ENCODE peak calls at places on chromosomes 16 and 17, in ten cellular contexts. A is AG04449; T is GM12892; O is ELR; B is stimulated activated CD4-positive, alpha-beta T cell treated with anti-CD3 and anti-CD28 coated beads, Interleukin-2, amount 100 ng/mL, for 48 hours; N is astrocyte of the cerebellum; X is head of caudate nucleus; J is thoracic aorta; D is DMS79; U is stimulated activated CD8-positive, alpha-beta memory T cell treated with anti-CD3 and anti-CD28 coated beads, Interleukin-4, amount 100 ng/mL, for 1 hour. G is an unnamed sample.

GRCh38 chr17:78838574-78839005 is 2.0 kb downstream of the USP36 start:
- DNase-seq in U (no peak), N (no peak), X (no peak), J (no peak), D (no peak), T (no peak), O (no peak), B (no peak), A (no peak), G (no peak)

GRCh38 chr17:3983945-3984484 is 19.8 kb upstream of the ATP2A3 start:
- DNase-seq in N (no peak), T (no peak), A (no peak), J (no peak), U (no peak), D (no peak), X (no peak), O (peak), B (no peak), G (no peak)

GRCh38 chr16:54466233-54466632 is 179.6 kb upstream of the IRX3 start:
- DNase-seq in U (no peak), D (no peak), A (no peak), B (no peak), X (no peak), J (no peak), O (no peak), T (no peak), N (no peak), G (no peak)

GRCh38 chr16:66832661-66833305 is 2.0 kb upstream of the NAE1 start:
- DNase-seq in U (no peak), X (no peak), D (no peak), A (no peak), B (no peak), T (no peak), J (no peak), N (no peak), O (peak), G (no peak)

GRCh38 chr17:35774499-35774898 is 13.8 kb downstream of the C17orf50 start:
- DNase-seq in A (no peak), N (peak), B (no peak), O (no peak), T (no peak), J (peak), D (no peak), X (no peak), U (no peak), G (no peak)

GRCh38 chr16:30526137-30526822 is at the start of gene ZNF768:
- DNase-seq in D (no peak), X (peak), N (no peak), J (no peak), U (no peak), O (peak), T (peak), B (no peak), A (no peak), G (peak)

GRCh38 chr16:54031107-54031760 is 255.4 kb downstream of the IRX3 start:
- DNase-seq in T (no peak), D (no peak), X (no peak), A (no peak), U (no peak), B (no peak), J (no peak), N (no peak), O (peak), G (no peak)

GRCh38 chr17:78745407-78746088 is 36.5 kb downstream of the CYTH1 start:
- DNase-seq in A (no peak), X (peak), O (peak), U (no peak), N (no peak), D (no peak), B (peak), T (no peak), J (no peak), G (no peak)

G was measured in progenitor cell of endocrine pancreas.